ENCODE peak calls at places on chromosome 10, in five cellular contexts. N, Z, Q, F and X are unnamed samples.

GRCh38 chr10:78028438-78029293 is 649 bp downstream of the POLR3A start:
- DNase-seq in Z (peak; percentile 74), N (no peak), F (peak; percentile 44), Q (no peak), X (peak; percentile 59)

GRCh38 chr10:63767512-63767911 is 246.3 kb downstream of the REEP3 start:
- DNase-seq in N (no peak), Q (no peak), Z (no peak), F (no peak), X (peak; percentile 54)

GRCh38 chr10:109861051-109861450 is 62.3 kb downstream of the XPNPEP1 start:
- DNase-seq in F (no peak), N (no peak), Z (no peak), Q (no peak), X (no peak)

GRCh38 chr10:117720931-117721826 is 178.6 kb downstream of the EMX2 start:
- DNase-seq in Z (peak; percentile 48), Q (no peak), F (no peak), N (no peak), X (no peak)

GRCh38 chr10:77715081-77715480 is 77.5 kb upstream of the KCNMA1 start:
- DNase-seq in Z (no peak), F (no peak), Q (no peak), N (no peak), X (no peak)

GRCh38 chr10:57983226-57983870 is 284.3 kb downstream of the IPMK start:
- DNase-seq in N (no peak), F (no peak), Z (no peak), Q (no peak), X (peak; percentile 29)

GRCh38 chr10:18599392-18599791 is 52.0 kb downstream of the NSUN6 start:
- DNase-seq in F (no peak), N (no peak), Q (no peak), Z (no peak), X (no peak)

GRCh38 chr10:5858811-5859210 is 30.9 kb downstream of the ANKRD16 start:
- DNase-seq in F (no peak), Q (no peak), Z (no peak), N (no peak), X (no peak)

GRCh38 chr10:112917676-112918075 is 32.4 kb upstream of the TCF7L2 start:
- DNase-seq in N (no peak), F (no peak), Z (no peak), Q (no peak), X (no peak)

GRCh38 chr10:58063854-58064480 is 203.7 kb downstream of the IPMK start:
- DNase-seq in Q (no peak), F (no peak), N (no peak), Z (no peak), X (peak; percentile 1)

GRCh38 chr10:125515571-125515970 is 167.4 kb downstream of the TEX36 start:
- DNase-seq in Q (no peak), N (no peak), F (no peak), Z (no peak), X (no peak)

GRCh38 chr10:15167411-15168295 is 840 bp downstream of the NMT2 start:
- DNase-seq in F (peak; percentile 44), N (peak; percentile 43), Z (peak; percentile 83), Q (peak; percentile 47), X (peak; percentile 67)

GRCh38 chr10:74738985-74739567 is 87.3 kb upstream of the KAT6B start:
- DNase-seq in F (no peak), N (no peak), Z (peak; percentile 42), Q (no peak), X (peak; percentile 21)
- TF ChIP-seq CTCF in F (peak; percentile 32), N (no peak), Z (peak; percentile 42), Q (no peak), X (peak; percentile 40)

DNA sequence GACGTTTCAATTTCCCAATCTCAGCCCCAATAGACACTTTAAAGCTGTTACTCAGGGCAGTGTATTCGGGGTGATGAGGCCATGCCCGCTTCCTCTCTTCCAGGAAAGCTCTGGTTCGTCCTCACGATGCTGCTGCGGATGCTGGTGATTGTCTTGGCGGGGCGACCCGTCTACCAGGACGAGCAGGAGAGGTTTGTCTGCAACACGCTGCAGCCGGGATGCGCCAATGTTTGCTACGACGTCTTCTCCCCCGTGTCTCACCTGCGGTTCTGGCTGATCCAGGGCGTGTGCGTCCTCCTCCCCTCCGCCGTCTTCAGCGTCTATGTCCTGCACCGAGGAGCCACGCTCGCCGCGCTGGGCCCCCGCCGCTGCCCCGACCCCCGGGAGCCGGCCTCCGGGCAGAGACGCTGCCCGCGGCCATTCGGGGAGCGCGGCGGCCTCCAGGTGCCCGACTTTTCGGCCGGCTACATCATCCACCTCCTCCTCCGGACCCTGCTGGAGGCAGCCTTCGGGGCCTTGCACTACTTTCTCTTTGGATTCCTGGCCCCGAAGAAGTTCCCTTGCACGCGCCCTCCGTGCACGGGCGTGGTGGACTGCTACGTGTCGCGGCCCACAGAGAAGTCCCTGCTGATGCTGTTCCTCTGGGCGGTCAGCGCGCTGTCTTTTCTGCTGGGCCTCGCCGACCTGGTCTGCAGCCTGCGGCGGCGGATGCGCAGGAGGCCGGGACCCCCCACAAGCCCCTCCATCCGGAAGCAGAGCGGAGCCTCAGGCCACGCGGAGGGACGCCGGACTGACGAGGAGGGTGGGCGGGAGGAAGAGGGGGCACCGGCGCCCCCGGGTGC is 2.6 kb downstream of the GJD4 start:
- DNase-seq in N (no peak), F (no peak), Z (no peak), Q (peak; percentile 15), X (no peak)
- H3K4me3 ChIP-seq in N (no peak overlapping the region), F (peak overlapping the region; percentile 54), Z (no peak overlapping the region), Q (peak overlapping the region; percentile 63), X (peak overlapping the region; percentile 22)

GRCh38 chr10:29925771-29926345 is 133.5 kb downstream of the JCAD start:
- DNase-seq in Q (no peak), Z (no peak), F (no peak), N (no peak), X (no peak)

GRCh38 chr10:29923416-29923970 is 135.9 kb downstream of the JCAD start:
- DNase-seq in F (no peak), Z (no peak), N (no peak), Q (no peak), X (no peak)

GRCh38 chr10:29929006-29929405 is 130.4 kb downstream of the JCAD start:
- DNase-seq in N (no peak), Z (no peak), F (no peak), Q (no peak), X (no peak)

GRCh38 chr10:29924436-29924835 is 134.9 kb downstream of the JCAD start:
- DNase-seq in N (no peak), Q (no peak), F (no peak), Z (no peak), X (no peak)

GRCh38 chr10:29926649-29927048 is 132.7 kb downstream of the JCAD start:
- DNase-seq in Z (no peak), N (no peak), Q (no peak), F (peak; percentile 70), X (peak; percentile 80)
- TF ChIP-seq CTCF in Z (peak; percentile 85), N (peak; percentile 12), Q (peak; percentile 26), F (peak; percentile 81), X (peak; percentile 84)

DNA sequence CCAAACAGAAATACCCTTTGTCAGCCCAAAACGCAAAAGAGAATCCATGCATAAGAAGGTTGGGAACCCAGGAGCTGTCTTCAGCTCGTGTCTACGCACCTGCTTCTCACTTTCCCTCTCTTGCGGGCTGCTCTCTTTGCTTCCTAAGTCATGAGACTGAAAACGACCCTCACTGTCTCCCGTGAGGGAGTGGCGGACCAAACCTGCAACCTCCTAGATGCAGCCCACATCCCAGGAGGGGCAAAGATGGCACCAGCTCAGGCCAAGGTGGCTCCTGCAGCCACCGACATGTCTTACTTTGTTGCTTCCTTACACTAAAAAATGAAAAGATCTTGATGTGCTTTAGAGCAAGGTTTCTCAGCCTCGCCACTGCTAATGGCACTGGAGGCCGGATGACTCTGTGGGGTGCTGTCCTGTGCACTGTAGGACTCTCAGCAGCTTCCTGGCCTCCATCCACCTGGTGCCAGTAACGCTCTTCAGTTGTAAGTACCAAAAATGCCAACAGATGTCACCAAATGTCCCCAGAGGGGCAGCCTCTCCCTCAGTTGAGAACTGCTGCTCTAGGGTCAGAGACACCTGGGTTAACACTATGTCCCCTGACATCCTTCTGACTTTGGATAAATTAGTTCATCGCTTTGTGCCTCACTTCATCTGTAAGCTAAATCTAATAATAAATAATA is 179.8 kb upstream of the PFKP start:
- DNase-seq in Z (no peak), F (no peak), N (no peak), Q (no peak), X (no peak)
- H3K4me3 ChIP-seq in Z (no peak overlapping the region), F (no peak overlapping the region), N (no peak overlapping the region), Q (no peak overlapping the region), X (no peak overlapping the region)

GRCh38 chr10:3110782-3111625 is 43.7 kb downstream of the PFKP start:
- DNase-seq in N (no peak), F (no peak), Z (peak; percentile 44), Q (no peak), X (no peak)
- TF ChIP-seq CTCF in N (no peak), F (no peak), Z (no peak), Q (no peak), X (no peak)

GRCh38 chr10:62073429-62073828 is 171.9 kb downstream of the ARID5B start:
- DNase-seq in Q (no peak), Z (no peak), F (peak; percentile 48), N (no peak), X (no peak)
- H3K4me3 ChIP-seq in Q (no peak overlapping the region), Z (no peak overlapping the region), F (no peak overlapping the region), N (no peak overlapping the region), X (no peak overlapping the region)